ENCODE peak calls at places on chromosomes 2 and 18, in ten cellular contexts. I is upper lobe of left lung, B is testis, A is A549, M is stomach, F is right lobe of liver, E is H1, V is HepG2, U is uterus, X is suprapubic skin. Q is an unnamed sample.

GRCh38 chr18:21162786-21163185 is 51.2 kb upstream of the ROCK1 start:
- DNase-seq in A (no peak), V (no peak), X (no peak), E (no peak), F (no peak), B (no peak), I (no peak), U (no peak), M (no peak), Q (no peak)

GRCh38 chr2:134218928-134219707 is 34.8 kb upstream of the MGAT5 start:
- DNase-seq in A (no peak), B (no peak), U (no peak), M (no peak), F (peak), E (no peak), X (no peak), V (no peak), I (peak), Q (no peak)

GRCh38 chr2:127155901-127156300 is 48.9 kb upstream of the BIN1 start:
- DNase-seq in X (no peak), U (peak), B (peak), E (no peak), F (no peak), A (no peak), M (no peak), V (no peak), I (no peak), Q (no peak)

GRCh38 chr2:174222154-174222553 is 26.2 kb downstream of the OLA1 start:
- DNase-seq in I (no peak), U (no peak), B (no peak), V (no peak), A (no peak), M (no peak), X (no peak), F (no peak), E (no peak), Q (no peak)

GRCh38 chr18:80009661-80010550 is 21.5 kb upstream of the TXNL4A start:
- DNase-seq in E (no peak), F (no peak), A (peak), U (peak), B (peak), I (no peak), V (no peak), M (peak), X (no peak), Q (peak)

GRCh38 chr2:61461404-61461803 is 9.5 kb downstream of the USP34 start:
- DNase-seq in M (no peak), V (no peak), A (no peak), B (no peak), F (no peak), U (no peak), X (no peak), I (no peak), E (no peak), Q (no peak)

GRCh38 chr2:134762508-134762907 is 43.7 kb upstream of the TMEM163 start:
- DNase-seq in B (no peak), M (no peak), U (no peak), A (no peak), X (no peak), V (no peak), E (no peak), I (no peak), F (no peak), Q (no peak)

GRCh38 chr18:48038636-48039035 is 108.2 kb upstream of the SMAD2 start:
- DNase-seq in A (no peak), I (no peak), U (no peak), B (no peak), F (no peak), M (no peak), X (peak), E (no peak), V (no peak), Q (no peak)

GRCh38 chr18:39167990-39168389 is 1602.4 kb upstream of the CELF4 start:
- DNase-seq in B (no peak), A (no peak), E (no peak), U (no peak), F (no peak), M (no peak), X (no peak), V (no peak), I (no peak), Q (no peak)

GRCh38 chr2:120746179-120746549 is 10.5 kb downstream of the GLI2 start:
- DNase-seq in E (no peak), I (no peak), M (no peak), F (no peak), V (no peak), U (no peak), X (no peak), A (no peak), B (peak), Q (no peak)

GRCh38 chr18:47758000-47758399 is 172.5 kb downstream of the SMAD2 start:
- DNase-seq in B (no peak), U (no peak), E (no peak), X (no peak), A (no peak), M (no peak), F (no peak), V (no peak), I (no peak), Q (no peak)

GRCh38 chr18:13998571-13998970 is 83.2 kb upstream of the MC2R start:
- DNase-seq in X (no peak), V (no peak), B (no peak), M (no peak), F (no peak), E (no peak), A (no peak), U (no peak), I (peak), Q (no peak)

GRCh38 chr2:100921685-100922161 is 80.4 kb upstream of the RPL31 start:
- DNase-seq in E (no peak), U (no peak), V (no peak), M (no peak), A (no peak), I (no peak), B (no peak), F (no peak), X (no peak), Q (no peak)

GRCh38 chr2:100923461-100924020 is 78.5 kb upstream of the RPL31 start:
- DNase-seq in F (no peak), E (no peak), A (no peak), V (no peak), I (no peak), B (no peak), U (no peak), X (peak), M (no peak), Q (no peak)

GRCh38 chr2:100924122-100924519 is 78.0 kb upstream of the RPL31 start:
- DNase-seq in M (no peak), E (no peak), I (no peak), A (no peak), B (peak), X (no peak), V (no peak), U (no peak), F (no peak), Q (no peak)

GRCh38 chr2:100928235-100928634 is 73.9 kb upstream of the RPL31 start:
- DNase-seq in B (no peak), X (no peak), A (no peak), U (no peak), I (no peak), V (no peak), E (no peak), M (no peak), F (no peak), Q (no peak)

DNA sequence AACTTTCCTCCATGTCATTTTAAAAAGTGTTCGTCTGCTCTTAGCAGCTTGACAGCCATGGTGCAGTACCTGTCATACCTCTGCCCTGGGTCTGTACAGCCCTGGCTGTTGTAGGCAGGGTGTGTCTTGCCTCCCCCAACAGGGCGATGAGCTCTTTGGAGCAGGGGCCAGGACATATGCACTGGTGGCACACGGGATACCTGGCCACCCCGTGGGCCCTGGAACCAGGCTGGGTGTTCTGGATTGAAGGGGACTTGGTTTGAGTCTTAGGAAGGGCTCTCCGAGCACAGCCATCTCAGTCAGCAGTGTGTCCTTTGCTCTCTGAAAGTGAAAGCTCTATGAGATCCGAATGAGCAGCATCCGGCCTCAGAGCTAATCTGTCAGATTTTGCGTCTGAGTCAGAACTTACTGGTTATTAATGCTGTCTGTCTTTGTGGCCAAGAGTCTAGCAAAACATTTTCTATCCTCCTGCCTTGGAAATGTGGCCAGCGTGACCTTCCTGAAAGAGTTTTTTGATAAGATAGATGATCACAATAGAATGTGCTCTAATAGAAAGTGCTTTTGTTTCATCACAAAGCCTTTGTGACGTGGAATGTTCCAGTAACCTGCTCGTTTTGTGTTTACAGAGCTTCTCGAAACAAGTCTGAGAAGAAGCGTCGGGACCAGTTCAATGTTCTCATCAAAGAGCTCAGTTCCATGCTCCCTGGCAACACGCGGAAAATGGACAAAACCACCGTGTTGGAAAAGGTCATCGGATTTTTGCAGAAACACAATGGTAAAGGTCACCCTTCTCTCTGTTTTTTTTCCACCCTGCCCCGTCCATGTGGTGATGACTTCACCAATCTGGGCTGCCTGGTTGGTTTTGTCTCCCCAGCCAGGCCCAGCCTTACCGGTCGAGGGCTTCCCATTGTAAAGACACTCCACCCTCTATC is 77.3 kb upstream of the RPL31 start:
- DNase-seq in A (no peak), V (no peak), M (peak), B (peak), F (no peak), U (peak), E (no peak), I (no peak), X (peak), Q (peak)
- TF ChIP-seq POLR2A in A (no peak), V (no peak), M (no peak), B (no peak), F (peak), U (no peak), E (no peak), I (no peak), X (no peak), Q (no peak)

DNA sequence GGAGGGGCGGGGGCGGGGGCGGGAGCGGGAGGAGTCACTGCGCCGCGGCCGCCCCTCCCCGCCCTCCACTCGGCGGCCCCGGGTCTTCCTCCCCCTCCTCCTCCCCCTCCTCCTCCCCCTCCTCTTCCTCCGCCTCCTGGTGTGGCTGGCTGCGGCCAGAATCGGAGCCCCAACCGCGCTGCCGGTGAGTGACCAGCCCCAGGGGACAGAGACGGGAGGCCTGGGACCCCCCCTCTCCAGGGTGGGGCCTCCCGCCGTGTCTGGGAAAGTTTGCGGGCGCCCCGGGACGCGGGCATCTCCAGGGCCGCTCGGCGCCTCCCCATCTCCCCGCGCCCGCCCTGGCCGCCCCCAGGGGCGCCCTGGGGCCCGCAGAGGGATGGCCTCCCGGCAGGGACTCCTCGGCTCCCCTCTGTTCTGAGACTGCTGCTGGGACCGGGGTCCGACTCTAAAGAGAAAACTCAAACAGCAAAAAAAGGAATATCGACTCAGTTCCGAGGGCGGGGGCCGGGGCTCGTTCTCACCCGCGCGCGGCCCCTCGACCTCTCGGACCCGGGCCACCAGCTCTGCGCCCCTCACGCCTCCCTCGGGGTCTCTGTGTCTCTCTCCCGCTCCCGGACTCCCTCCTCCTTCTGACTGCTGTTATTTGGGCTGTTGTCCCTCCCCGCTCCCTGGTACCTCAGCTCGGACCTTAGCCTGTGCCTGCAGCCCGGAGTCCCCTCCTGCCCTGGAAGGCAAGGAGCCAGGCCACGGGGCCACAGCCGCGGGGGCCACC is at the start of gene STON1:
- DNase-seq in A (peak), B (peak), I (peak), X (no peak), M (peak), E (no peak), F (peak), V (no peak), U (peak), Q (peak)
- TF ChIP-seq POLR2A in A (no peak), B (no peak), I (no peak), X (no peak), M (no peak), E (no peak), F (no peak), V (no peak), U (no peak), Q (no peak)

GRCh38 chr2:234881413-234882241 is 70.2 kb upstream of the SH3BP4 start:
- DNase-seq in V (peak), B (peak), X (peak), I (no peak), U (peak), E (peak), F (peak), M (peak), A (peak), Q (peak)
- TF ChIP-seq POLR2A in V (peak), B (no peak), X (no peak), I (no peak), U (no peak), E (no peak), F (no peak), M (no peak), A (no peak), Q (no peak)

GRCh38 chr2:102142829-102143449 is 393 bp downstream of the IL1R1 start:
- DNase-seq in F (peak), A (peak), I (no peak), U (no peak), E (no peak), V (peak), X (no peak), B (peak), M (no peak), Q (no peak)

GRCh38 chr2:102140367-102140766 is 2.2 kb upstream of the IL1R1 start:
- DNase-seq in F (no peak), U (no peak), B (no peak), V (no peak), A (no peak), E (no peak), X (no peak), I (no peak), M (no peak), Q (no peak)

GRCh38 chr2:102141011-102141914 is 1.3 kb upstream of the IL1R1 start:
- DNase-seq in F (no peak), A (no peak), B (peak), V (no peak), I (peak), U (peak), E (no peak), M (no peak), X (no peak), Q (no peak)

GRCh38 chr2:102143450-102143985 is 972 bp downstream of the IL1R1 start:
- DNase-seq in U (peak), V (peak), I (peak), A (no peak), F (no peak), X (no peak), B (peak), M (no peak), E (no peak), Q (no peak)

DNA sequence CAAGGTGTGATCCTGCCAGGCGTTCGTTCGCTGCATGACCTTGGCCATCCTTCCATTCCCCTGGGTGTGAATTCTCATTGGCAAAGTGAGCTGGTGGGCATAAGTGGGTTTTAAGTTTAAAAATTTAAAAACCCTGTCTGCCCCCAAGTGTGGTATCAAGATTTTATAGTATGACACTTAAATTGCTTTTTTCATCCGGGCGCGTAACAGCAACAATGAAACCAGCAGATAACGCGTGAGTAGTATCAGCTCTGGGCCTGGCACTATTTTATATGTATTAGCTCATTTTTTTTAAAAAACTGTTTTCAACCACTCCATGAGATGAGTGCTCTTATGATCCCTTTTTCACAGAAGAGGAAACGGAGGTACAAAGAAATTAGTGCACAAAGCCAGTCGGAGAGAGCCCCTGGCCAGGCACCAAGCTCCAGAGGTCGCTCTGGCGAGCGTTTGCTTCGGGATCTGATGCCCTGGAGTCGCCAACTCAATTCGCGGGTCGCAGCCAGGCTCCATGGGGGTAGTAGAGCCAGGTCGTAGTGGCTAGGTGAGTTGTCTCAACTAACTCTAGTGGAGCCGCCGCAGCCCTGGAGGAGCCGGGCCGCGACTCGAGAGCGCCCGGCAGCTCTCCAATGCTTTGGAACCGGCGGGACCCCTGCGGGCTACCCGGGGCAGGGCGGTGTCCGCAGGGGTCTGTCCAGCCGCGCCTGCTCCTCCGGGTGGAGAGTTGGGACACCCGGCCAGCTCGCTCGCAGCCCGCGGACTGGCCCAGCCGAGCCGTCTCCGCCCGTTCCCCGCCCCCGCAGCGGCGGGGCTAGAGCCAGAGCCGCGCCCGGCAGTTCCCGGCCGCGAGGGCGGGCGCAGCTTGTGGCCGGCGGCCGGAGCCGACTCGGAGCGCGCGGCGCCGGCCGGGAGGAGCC is at the start of gene IL1R1:
- DNase-seq in I (peak), F (peak), A (peak), M (peak), X (peak), U (peak), E (no peak), V (peak), B (peak), Q (peak)
- TF ChIP-seq POLR2A in I (peak), F (peak), A (peak), M (no peak), X (peak), U (peak), E (no peak), V (peak), B (no peak), Q (no peak)

GRCh38 chr2:64750817-64751285 is 97.1 kb upstream of the SERTAD2 start:
- DNase-seq in F (peak), A (no peak), I (peak), M (peak), E (peak), V (peak), X (no peak), B (no peak), U (peak), Q (no peak)
- TF ChIP-seq POLR2A in F (peak), A (peak), I (peak), M (no peak), E (no peak), V (peak), X (peak), B (peak), U (peak), Q (peak)

Q was measured in H54.